ENCODE peak calls at places on chromosomes 4 and X, in four cellular contexts. J is K562, R is WTC11, E is HepG2. S is an unnamed sample.

GRCh38 chrX:30971761-30972603 is 82.9 kb upstream of the TAB3 start:
- DNase-seq in J (peak), E (peak), R (peak), S (peak)

GRCh38 chr4:123462007-123462406 is 65.4 kb downstream of the SPRY1 start:
- DNase-seq in E (peak), R (no peak), J (no peak), S (no peak)

GRCh38 chr4:128228778-128229457 is 58.7 kb downstream of the PGRMC2 start:
- DNase-seq in E (no peak), J (no peak), R (no peak), S (no peak)

GRCh38 chr4:8766610-8767009 is 105.0 kb downstream of the HMX1 start:
- DNase-seq in J (no peak), E (no peak), R (peak), S (no peak)

GRCh38 chrX:373641-374471 is 12.9 kb downstream of the PPP2R3B start:
- DNase-seq in J (no peak), R (peak), E (peak), S (no peak)

GRCh38 chr4:186726440-186727148 is 2.9 kb upstream of the FAT1 start:
- DNase-seq in J (peak), R (peak), E (peak), S (peak)

GRCh38 chrX:135170877-135171519 is at the start of gene CT55:
- DNase-seq in E (no peak), R (peak), J (peak), S (peak)

GRCh38 chr4:73315091-73315490 is 56.5 kb upstream of the ANKRD17 start:
- DNase-seq in R (no peak), E (no peak), J (no peak), S (no peak)

GRCh38 chr4:176377705-176378302 is 58.0 kb downstream of the SPCS3 start:
- DNase-seq in E (no peak), J (no peak), R (no peak), S (peak)

GRCh38 chr4:158259955-158260575 is 49.8 kb downstream of the TMEM144 start:
- DNase-seq in J (no peak), R (no peak), E (peak), S (no peak)

GRCh38 chr4:212438-213174 is 88.3 kb downstream of the ZNF718 start:
- DNase-seq in R (peak), J (peak), E (no peak), S (no peak)

GRCh38 chr4:126123933-126124332 is 809.2 kb downstream of the FAT4 start:
- DNase-seq in J (no peak), R (no peak), E (no peak), S (no peak)

GRCh38 chr4:10701702-10702460 is 17.3 kb upstream of the CLNK start:
- DNase-seq in J (no peak), R (no peak), E (no peak), S (no peak)

GRCh38 chrX:12950851-12951589 is 23.9 kb upstream of the TMSB4X start:
- DNase-seq in E (peak), J (peak), R (peak), S (peak)

GRCh38 chr4:5524451-5524850 is 183.9 kb downstream of the EVC2 start:
- DNase-seq in J (no peak), R (no peak), E (no peak), S (no peak)

GRCh38 chr4:149486861-149487260 is 328.8 kb downstream of the IQCM start:
- DNase-seq in E (no peak), R (no peak), J (no peak), S (no peak)

GRCh38 chr4:168167714-168168284 is 75.5 kb downstream of the ANXA10 start:
- DNase-seq in R (no peak), J (no peak), E (no peak), S (no peak)

GRCh38 chrX:153971124-153971631 is 440 bp downstream of the HCFC1 start:
- DNase-seq in J (peak), R (peak), E (peak), S (peak)

GRCh38 chrX:97446298-97446882 is 562.7 kb downstream of the RPA4 start:
- DNase-seq in E (no peak), J (no peak), R (no peak), S (no peak)

GRCh38 chr4:122710434-122711308 is 21.8 kb upstream of the BBS12 start:
- DNase-seq in J (no peak), R (no peak), E (no peak), S (peak)

GRCh38 chrX:11666180-11666579 is 460 bp upstream of the ARHGAP6 start:
- DNase-seq in J (no peak), R (peak), E (no peak), S (peak)

GRCh38 chr4:147056951-147057630 is 111.4 kb upstream of the TTC29 start:
- DNase-seq in R (no peak), J (no peak), E (no peak), S (no peak)

GRCh38 chrX:16479206-16479869 is 170.6 kb upstream of the S100G start:
- DNase-seq in E (peak), R (no peak), J (no peak), S (no peak)

GRCh38 chrX:136865270-136866168 is 15.0 kb downstream of the RBMX start:
- DNase-seq in E (no peak), J (no peak), R (no peak), S (no peak)

GRCh38 chrX:34734383-34734782 is 77.3 kb upstream of the TMEM47 start:
- DNase-seq in E (no peak), J (no peak), R (no peak), S (no peak)

GRCh38 chr4:8648816-8649630 is 56.5 kb downstream of the CPZ start:
- DNase-seq in R (no peak), E (no peak), J (no peak), S (no peak)

GRCh38 chr4:188623314-188623854 is 484.1 kb downstream of the TRIML1 start:
- DNase-seq in J (no peak), R (no peak), E (no peak), S (no peak)

GRCh38 chr4:88225216-88226107 is 58.9 kb downstream of the PPM1K start:
- DNase-seq in E (no peak), R (no peak), J (no peak), S (no peak)

GRCh38 chrX:143429021-143429570 is 88.2 kb downstream of the SPANXN3 start:
- DNase-seq in E (no peak), J (no peak), R (no peak), S (no peak)

GRCh38 chr4:108036252-108036651 is 46.6 kb downstream of the HADH start:
- DNase-seq in R (no peak), E (no peak), J (no peak), S (no peak)

GRCh38 chr4:188008377-188008776 is 12.8 kb downstream of the ZFP42 start:
- DNase-seq in J (no peak), E (no peak), R (no peak), S (no peak)

GRCh38 chr4:5471206-5471605 is 237.2 kb downstream of the EVC2 start:
- DNase-seq in R (no peak), J (no peak), E (no peak), S (no peak)

GRCh38 chr4:26083987-26084386 is 170.0 kb downstream of the SMIM20 start:
- DNase-seq in E (no peak), J (no peak), R (no peak), S (peak)

GRCh38 chr4:185638548-185639301 is 103.4 kb upstream of the PDLIM3 start:
- DNase-seq in R (peak), J (no peak), E (no peak), S (no peak)

DNA sequence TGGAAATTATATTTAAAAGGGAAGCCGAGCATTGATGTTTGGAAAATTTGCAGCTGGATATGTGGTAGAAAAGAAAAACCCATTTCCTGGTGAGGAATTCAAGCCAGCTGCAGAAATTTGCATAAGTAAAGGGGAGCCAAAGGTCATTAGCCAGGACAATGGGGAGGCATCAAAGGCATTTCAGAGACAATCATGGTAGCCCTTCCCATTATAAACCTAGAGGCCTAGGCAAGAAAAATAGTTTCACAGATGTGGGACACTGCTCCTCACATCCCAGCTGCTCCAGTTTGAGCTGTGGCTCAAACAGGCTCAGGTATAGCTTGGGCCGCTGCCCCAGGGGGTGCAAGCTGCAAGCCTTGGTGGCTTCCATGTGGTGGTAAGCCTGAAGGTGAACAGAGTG is 35.8 kb downstream of the NAP1L3 start:
- DNase-seq in E (no peak), J (no peak), R (no peak), S (no peak)
- TF ChIP-seq ELF4 in E (no peak), J (no peak), R (no peak), S (no peak)

DNA sequence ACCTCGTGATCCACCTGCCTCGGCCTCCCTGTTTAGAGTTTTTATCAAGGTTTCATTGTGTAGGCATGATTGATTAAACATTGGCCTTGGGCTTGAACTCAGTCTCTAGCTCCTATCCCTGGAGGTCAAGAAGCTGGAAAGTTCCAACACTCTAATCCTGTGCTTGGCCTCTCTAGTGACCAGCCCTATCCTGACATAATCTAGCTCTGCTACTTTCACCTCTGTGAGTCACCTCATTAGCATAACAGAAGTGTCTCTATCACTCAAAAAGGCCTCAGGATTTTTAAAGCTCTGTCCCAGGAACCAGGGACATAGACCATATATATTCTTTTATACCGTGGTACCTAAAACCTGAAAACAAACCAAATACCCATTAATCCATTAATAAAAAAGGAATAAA is 377.5 kb downstream of the CENPC start:
- DNase-seq in E (no peak), R (no peak), J (no peak), S (no peak)
- TF ChIP-seq ELF4 in E (no peak), R (no peak), J (no peak), S (no peak)

GRCh38 chr4:173360587-173361221 is 10.1 kb upstream of the SAP30 start:
- DNase-seq in R (no peak), J (peak), E (no peak), S (peak)
- TF ChIP-seq ELF4 in R (no peak), J (no peak), E (no peak), S (no peak)

GRCh38 chr4:78654809-78655208 is 103.2 kb downstream of the ANXA3 start:
- DNase-seq in R (no peak), E (no peak), J (no peak), S (no peak)

GRCh38 chr4:78653655-78654054 is 102.1 kb downstream of the ANXA3 start:
- DNase-seq in J (peak), R (no peak), E (no peak), S (peak)

GRCh38 chr4:78659665-78660064 is 108.1 kb downstream of the ANXA3 start:
- DNase-seq in J (no peak), E (no peak), R (no peak), S (no peak)

GRCh38 chr4:78659264-78659663 is 107.7 kb downstream of the ANXA3 start:
- DNase-seq in J (no peak), R (no peak), E (no peak), S (no peak)

DNA sequence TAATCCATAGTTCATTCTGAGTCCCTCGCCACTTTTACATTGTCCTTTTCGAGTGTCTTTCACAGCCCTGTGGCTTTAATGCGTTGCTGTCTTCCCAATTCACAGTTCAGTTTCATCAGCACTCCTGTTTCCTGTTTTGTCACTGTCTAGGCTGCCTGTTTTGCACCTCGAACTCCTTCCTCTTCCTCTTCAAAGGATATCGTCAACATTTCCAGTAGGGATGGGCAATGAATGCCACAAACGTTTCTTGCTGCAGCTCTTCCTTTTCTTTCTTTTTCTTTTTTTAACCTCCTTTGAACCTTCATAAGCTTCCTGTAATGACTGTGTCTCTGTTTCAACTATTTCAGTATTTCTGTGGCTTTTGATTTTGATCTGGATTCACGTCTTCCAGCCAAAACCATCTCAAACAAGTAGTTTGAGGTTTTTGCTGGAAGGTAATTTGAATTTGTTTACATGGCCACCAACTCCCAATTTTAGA is 105.4 kb downstream of the ANXA3 start:
- DNase-seq in E (no peak), R (no peak), J (peak), S (no peak)
- TF ChIP-seq ELF4 in E (no peak), R (no peak), J (no peak), S (no peak)

S was measured in HEK293T.